ENCODE peak calls at places on chromosomes 13 and 19, in seven cellular contexts. One of them, this sample, is unnamed. For H3K4me1, the result is how much of the 10 kb centered on the place peaks cover.

GRCh38 chr19:48445256-48445605 is 552 bp upstream of the GRWD1 start:
- DNase-seq in stomach: no peak
- DNase-seq in heart left ventricle: peak
- DNase-seq in upper lobe of left lung: no peak
- DNase-seq in K562: peak
- DNase-seq in IMR-90: peak
- DNase-seq in ovary: no peak
- DNase-seq in this sample: no peak

GRCh38 chr13:47621931-47622330 is 379.1 kb downstream of the SUCLA2 start:
- DNase-seq in upper lobe of left lung: no peak
- DNase-seq in ovary: no peak
- DNase-seq in stomach: no peak
- DNase-seq in IMR-90: peak
- DNase-seq in K562: no peak
- DNase-seq in heart left ventricle: no peak
- DNase-seq in this sample: no peak

GRCh38 chr13:75226755-75227435 is 255.1 kb downstream of the TBC1D4 start:
- DNase-seq in heart left ventricle: no peak
- DNase-seq in stomach: no peak
- DNase-seq in IMR-90: peak
- DNase-seq in upper lobe of left lung: peak
- DNase-seq in ovary: no peak
- DNase-seq in K562: no peak
- DNase-seq in this sample: no peak

GRCh38 chr13:71613347-71613746 is 253.7 kb downstream of the DACH1 start:
- DNase-seq in heart left ventricle: no peak
- DNase-seq in IMR-90: no peak
- DNase-seq in ovary: no peak
- DNase-seq in K562: no peak
- DNase-seq in upper lobe of left lung: no peak
- DNase-seq in stomach: no peak
- DNase-seq in this sample: no peak

GRCh38 chr13:37106642-37107041 is 1.2 kb upstream of the CSNK1A1L start:
- DNase-seq in ovary: no peak
- DNase-seq in heart left ventricle: no peak
- DNase-seq in K562: no peak
- DNase-seq in IMR-90: peak
- DNase-seq in stomach: no peak
- DNase-seq in upper lobe of left lung: no peak
- DNase-seq in this sample: no peak

GRCh38 chr19:32041681-32042292 is 303.6 kb upstream of the ZNF507 start:
- DNase-seq in stomach: no peak
- DNase-seq in ovary: peak
- DNase-seq in K562: peak
- DNase-seq in heart left ventricle: peak
- DNase-seq in upper lobe of left lung: peak
- DNase-seq in IMR-90: peak
- DNase-seq in this sample: no peak

GRCh38 chr13:63501702-63502101 is 2086.1 kb upstream of the PCDH20 start:
- DNase-seq in upper lobe of left lung: no peak
- DNase-seq in K562: no peak
- DNase-seq in heart left ventricle: no peak
- DNase-seq in ovary: no peak
- DNase-seq in IMR-90: peak
- DNase-seq in stomach: no peak
- DNase-seq in this sample: no peak

GRCh38 chr13:112248909-112249592 is 127.1 kb upstream of the SPACA7 start:
- DNase-seq in stomach: no peak
- DNase-seq in heart left ventricle: no peak
- DNase-seq in ovary: no peak
- DNase-seq in upper lobe of left lung: no peak
- DNase-seq in K562: no peak
- DNase-seq in IMR-90: no peak
- DNase-seq in this sample: no peak

GRCh38 chr13:90867336-90867683 is 480.2 kb upstream of the MIR17HG start:
- DNase-seq in upper lobe of left lung: peak
- DNase-seq in K562: peak
- DNase-seq in heart left ventricle: peak
- DNase-seq in ovary: peak
- DNase-seq in stomach: peak
- DNase-seq in IMR-90: peak
- DNase-seq in this sample: peak

DNA sequence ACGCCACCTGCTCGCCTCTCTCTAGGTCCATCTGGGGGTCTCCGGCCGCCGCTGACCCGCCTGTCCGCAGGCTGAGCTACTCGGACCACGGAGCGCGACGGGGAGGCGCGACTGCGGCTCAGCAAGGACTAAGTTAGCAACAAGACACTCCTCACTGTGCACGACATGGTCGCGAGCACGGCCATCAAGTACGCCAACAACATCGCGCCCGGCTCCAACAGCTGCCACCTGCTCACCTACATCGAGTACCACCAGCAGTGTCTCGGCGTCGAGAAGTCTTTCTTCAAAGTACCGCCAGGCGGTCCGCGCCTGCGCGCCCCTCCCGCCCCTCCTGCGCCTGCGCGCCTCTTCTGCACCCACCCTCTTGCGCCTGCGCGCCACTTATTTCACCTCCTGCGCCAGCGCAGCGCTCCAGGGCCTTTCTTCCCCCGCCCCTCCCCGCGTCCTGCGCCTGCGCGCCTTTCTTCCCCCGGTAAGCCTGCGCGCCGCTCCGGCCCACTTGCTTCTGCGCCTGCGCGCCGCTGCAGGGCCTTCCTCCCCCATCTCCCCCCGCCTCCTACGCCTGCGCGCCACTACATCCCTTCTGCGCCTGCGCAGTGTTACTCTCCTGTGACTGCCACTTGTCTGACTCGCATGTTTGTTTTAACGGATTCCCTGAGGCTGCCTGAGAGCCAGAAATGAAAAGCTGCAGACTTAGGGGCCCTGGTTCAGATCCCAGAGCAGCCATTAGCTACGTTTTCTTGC is 63.9 kb downstream of the ACSBG2 start:
- DNase-seq in upper lobe of left lung: peak
- DNase-seq in ovary: peak
- DNase-seq in heart left ventricle: peak
- DNase-seq in stomach: peak
- DNase-seq in K562: peak
- DNase-seq in IMR-90: peak
- DNase-seq in this sample: peak
- H3K4me3 ChIP-seq in upper lobe of left lung: peak
- H3K4me3 ChIP-seq in ovary: peak
- H3K4me3 ChIP-seq in heart left ventricle: peak
- H3K4me3 ChIP-seq in stomach: peak
- H3K4me3 ChIP-seq in K562: peak
- H3K4me3 ChIP-seq in IMR-90: peak
- H3K4me3 ChIP-seq in this sample: peak

GRCh38 chr13:22498006-22498405 is 682.8 kb upstream of the SGCG start:
- DNase-seq in stomach: no peak
- DNase-seq in upper lobe of left lung: no peak
- DNase-seq in heart left ventricle: no peak
- DNase-seq in K562: no peak
- DNase-seq in IMR-90: no peak
- DNase-seq in ovary: no peak
- DNase-seq in this sample: no peak
- H3K4me1 ChIP-seq in stomach: under half
- H3K4me1 ChIP-seq in upper lobe of left lung: under half
- H3K4me1 ChIP-seq in heart left ventricle: under half
- H3K4me1 ChIP-seq in K562: under half
- H3K4me1 ChIP-seq in IMR-90: under half
- H3K4me1 ChIP-seq in ovary: under half
- H3K4me1 ChIP-seq in this sample: under half

GRCh38 chr13:45292176-45292575 is 48.8 kb downstream of the TPT1 start:
- DNase-seq in IMR-90: no peak
- DNase-seq in ovary: no peak
- DNase-seq in upper lobe of left lung: no peak
- DNase-seq in stomach: no peak
- DNase-seq in heart left ventricle: no peak
- DNase-seq in K562: no peak
- DNase-seq in this sample: no peak
- TF ChIP-seq POLR2A in IMR-90: no peak
- TF ChIP-seq POLR2A in ovary: no peak
- TF ChIP-seq POLR2A in upper lobe of left lung: no peak
- TF ChIP-seq POLR2A in stomach: no peak
- TF ChIP-seq POLR2A in heart left ventricle: no peak
- TF ChIP-seq POLR2A in K562: no peak
- TF ChIP-seq POLR2A in this sample: no peak

GRCh38 chr19:38321646-38322323 is 2.1 kb downstream of the KCNK6 start:
- DNase-seq in K562: peak
- DNase-seq in heart left ventricle: peak
- DNase-seq in IMR-90: peak
- DNase-seq in ovary: peak
- DNase-seq in upper lobe of left lung: no peak
- DNase-seq in stomach: no peak
- DNase-seq in this sample: no peak
- H3K4me3 ChIP-seq in K562: no peak
- H3K4me3 ChIP-seq in heart left ventricle: peak
- H3K4me3 ChIP-seq in IMR-90: no peak
- H3K4me3 ChIP-seq in ovary: peak
- H3K4me3 ChIP-seq in upper lobe of left lung: peak
- H3K4me3 ChIP-seq in stomach: peak
- H3K4me3 ChIP-seq in this sample: peak

GRCh38 chr19:13356185-13356584 is 150.1 kb downstream of the CACNA1A start:
- DNase-seq in upper lobe of left lung: no peak
- DNase-seq in heart left ventricle: no peak
- DNase-seq in K562: no peak
- DNase-seq in ovary: no peak
- DNase-seq in IMR-90: no peak
- DNase-seq in stomach: no peak
- DNase-seq in this sample: no peak
- H3K4me1 ChIP-seq in upper lobe of left lung: under half
- H3K4me1 ChIP-seq in heart left ventricle: under half
- H3K4me1 ChIP-seq in K562: under half
- H3K4me1 ChIP-seq in ovary: under half
- H3K4me1 ChIP-seq in IMR-90: under half
- H3K4me1 ChIP-seq in stomach: under half
- H3K4me1 ChIP-seq in this sample: under half